ENCODE peak calls at places on chromosomes 11 and 22, in eight cellular contexts. B is spleen; F is CD8-positive, alpha-beta T cell; E is heart left ventricle; Q is adrenal gland; H is neuronal stem cell; U is adipocyte; K is CD4-positive, alpha-beta memory T cell. V is an unnamed sample.

GRCh38 chr11:8298801-8299786 is 35.4 kb upstream of the LMO1 start:
- DNase-seq in F (no peak), B (peak; percentile 54), K (no peak), Q (no peak), U (no peak), E (no peak), H (no peak), V (no peak)

GRCh38 chr11:63499874-63500273 is 6.0 kb upstream of the LGALS12 start:
- DNase-seq in U (no peak), E (no peak), K (no peak), Q (no peak), B (no peak), F (no peak), H (no peak), V (no peak)

GRCh38 chr22:48717076-48717810 is 1110.4 kb downstream of the BRD1 start:
- DNase-seq in K (no peak), E (peak; percentile 16), B (peak; percentile 72), H (no peak), Q (no peak), F (no peak), U (no peak), V (no peak)

GRCh38 chr22:39317756-39318506 is 1.5 kb downstream of the RPL3 start:
- DNase-seq in U (peak; percentile 58), E (no peak), F (no peak), B (no peak), K (no peak), H (no peak), Q (peak; percentile 74), V (no peak)

GRCh38 chr22:29871684-29872083 is 11.3 kb upstream of the MTMR3 start:
- DNase-seq in F (no peak), B (no peak), H (no peak), E (no peak), U (no peak), K (no peak), Q (peak; percentile 84), V (no peak)

GRCh38 chr11:70281114-70281729 is 10.7 kb downstream of the PPFIA1 start:
- DNase-seq in F (no peak), E (no peak), U (peak; percentile 67), K (no peak), H (no peak), B (no peak), Q (peak; percentile 85), V (peak; percentile 68)

GRCh38 chr11:2915473-2915872 is 13.7 kb downstream of the PHLDA2 start:
- DNase-seq in Q (no peak), U (no peak), F (no peak), B (no peak), H (no peak), E (no peak), K (no peak), V (peak; percentile 40)

GRCh38 chr11:119026970-119027369 is 3.7 kb downstream of the SLC37A4 start:
- DNase-seq in B (peak; percentile 53), Q (no peak), U (no peak), F (no peak), K (no peak), E (no peak), H (no peak), V (no peak)

GRCh38 chr11:96091476-96091875 is 167.6 kb upstream of the MTMR2 start:
- DNase-seq in K (peak; percentile 34), Q (no peak), E (no peak), F (no peak), B (no peak), U (no peak), H (no peak), V (no peak)

GRCh38 chr11:12599408-12600143 is 74.6 kb upstream of the TEAD1 start:
- DNase-seq in K (peak; percentile 23), F (peak; percentile 17), Q (peak; percentile 78), H (peak; percentile 24), U (no peak), E (peak; percentile 76), B (peak; percentile 81), V (peak; percentile 41)

GRCh38 chr11:35083181-35084061 is 55.5 kb upstream of the CD44 start:
- DNase-seq in E (no peak), B (peak; percentile 82), F (peak; percentile 29), H (no peak), Q (peak; percentile 70), K (peak; percentile 74), U (peak; percentile 95), V (peak; percentile 66)

GRCh38 chr22:23128269-23129108 is 13.3 kb downstream of the RSPH14 start:
- DNase-seq in F (peak; percentile 66), K (peak; percentile 66), B (peak; percentile 90), U (peak; percentile 90), Q (peak; percentile 91), H (peak; percentile 72), E (peak; percentile 76), V (peak; percentile 83)

GRCh38 chr11:117919326-117920275 is 9.6 kb downstream of the TMPRSS13 start:
- DNase-seq in B (peak; percentile 64), Q (no peak), K (no peak), U (no peak), E (no peak), F (no peak), H (no peak), V (no peak)

GRCh38 chr22:22893077-22893805 is 5.6 kb downstream of the IGLL5 start:
- DNase-seq in E (no peak), F (no peak), Q (no peak), H (no peak), U (no peak), K (no peak), B (peak; percentile 71), V (no peak)

GRCh38 chr22:35024364-35024692 is 41.6 kb upstream of the ISX start:
- DNase-seq in F (no peak), E (no peak), K (no peak), Q (no peak), B (no peak), U (no peak), H (no peak), V (no peak)

GRCh38 chr22:26617251-26618199 is at the start of gene CRYBB1:
- DNase-seq in Q (no peak), K (no peak), E (peak; percentile 76), F (no peak), U (peak; percentile 9), B (peak; percentile 77), H (peak; percentile 42), V (peak; percentile 38)

GRCh38 chr22:50729391-50730012 is 8.5 kb upstream of the ACR start:
- DNase-seq in E (peak; percentile 56), H (no peak), U (no peak), K (no peak), F (no peak), B (peak; percentile 76), Q (no peak), V (peak; percentile 43)

GRCh38 chr11:47375020-47375419 is 3.3 kb downstream of the SPI1 start:
- DNase-seq in Q (no peak), E (no peak), U (no peak), F (no peak), K (no peak), B (peak; percentile 75), H (no peak), V (no peak)

GRCh38 chr11:60899021-60899936 is 7.1 kb downstream of the PRPF19 start:
- DNase-seq in B (no peak), Q (peak; percentile 76), U (peak; percentile 84), E (no peak), H (peak; percentile 59), F (no peak), K (peak; percentile 49), V (no peak)

GRCh38 chr11:64482588-64482987 is 108.4 kb upstream of the SLC22A12 start:
- DNase-seq in U (no peak), F (no peak), B (no peak), Q (no peak), H (no peak), E (no peak), K (no peak), V (no peak)

GRCh38 chr11:59898046-59898445 is 19.5 kb downstream of the OOSP3 start:
- DNase-seq in Q (no peak), H (no peak), E (no peak), U (no peak), F (no peak), K (no peak), B (no peak), V (peak; percentile 40)

GRCh38 chr22:27952091-27952490 is 33.0 kb upstream of the PITPNB start:
- DNase-seq in Q (no peak), H (no peak), U (peak; percentile 80), B (no peak), F (no peak), K (no peak), E (no peak), V (no peak)

GRCh38 chr11:92893276-92893675 is 76.2 kb upstream of the MTNR1B start:
- DNase-seq in H (no peak), F (no peak), K (no peak), B (no peak), U (no peak), E (no peak), Q (no peak), V (no peak)

GRCh38 chr11:65435981-65436411 is 13.4 kb downstream of the NEAT1 start:
- DNase-seq in B (peak; percentile 68), U (peak; percentile 14), Q (peak; percentile 71), K (no peak), E (no peak), F (no peak), H (no peak), V (peak; percentile 10)

DNA sequence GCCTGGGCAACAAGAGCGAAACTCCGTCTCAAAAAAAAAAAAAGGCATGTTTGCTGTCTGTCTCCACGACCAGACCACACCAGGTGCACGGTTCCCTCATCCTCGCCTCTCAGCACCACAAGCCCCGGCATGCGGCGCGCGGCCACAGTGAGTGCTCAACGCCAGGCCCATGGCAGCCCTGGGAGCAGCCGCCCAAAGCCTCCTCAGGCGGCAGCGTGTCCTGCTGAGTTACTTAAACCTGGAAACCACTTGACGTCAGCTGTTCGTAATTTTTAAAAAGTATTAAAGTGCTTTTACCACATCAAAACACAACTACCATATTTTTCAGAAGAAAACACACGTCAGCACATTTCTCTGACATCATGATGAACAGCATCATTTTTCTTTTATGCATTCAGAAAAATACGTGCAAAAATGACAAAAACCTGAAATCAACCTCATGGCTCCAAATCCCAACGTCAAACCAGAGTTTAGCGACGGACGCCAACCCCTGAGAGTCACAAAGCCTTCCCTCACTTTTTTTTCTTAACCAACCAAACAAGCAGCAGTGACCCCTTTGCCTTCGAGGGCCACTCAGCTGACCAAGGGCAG is 2.1 kb downstream of the DEAF1 start:
- DNase-seq in Q (no peak), K (peak; percentile 80), B (peak; percentile 84), H (no peak), U (no peak), F (no peak), E (peak; percentile 60), V (no peak)
- H3K4me3 ChIP-seq in Q (no peak overlapping the region), K (no peak overlapping the region), B (no peak overlapping the region), H (no peak overlapping the region), U (peak overlapping the region; percentile 69), F (peak overlapping the region; percentile 3), E (no peak overlapping the region), V (no peak overlapping the region)

GRCh38 chr22:46588279-46589140 is 31.7 kb upstream of the GRAMD4 start:
- DNase-seq in U (no peak), B (peak; percentile 82), F (no peak), H (no peak), K (no peak), E (peak; percentile 78), Q (no peak), V (peak; percentile 66)
- H3K4me1 ChIP-seq in U (peaks cover 22% of the 10 kb centered on the region), B (peaks cover 28% of the 10 kb centered on the region), F (peaks cover 26% of the 10 kb centered on the region), H (peaks cover 20% of the 10 kb centered on the region), K (peaks cover 30% of the 10 kb centered on the region), E (peaks cover 52% of the 10 kb centered on the region), Q (peaks cover 15% of the 10 kb centered on the region), V (peaks cover 16% of the 10 kb centered on the region)

GRCh38 chr11:27362032-27362431 is 983 bp downstream of the CCDC34 start:
- DNase-seq in F (no peak), E (no peak), B (no peak), U (no peak), Q (no peak), K (no peak), H (no peak), V (no peak)
- H3K4me3 ChIP-seq in F (peak overlapping the region; percentile 97), E (peak overlapping the region; percentile 78), B (no peak overlapping the region), U (peak overlapping the region; percentile 93), Q (no peak overlapping the region), K (no peak overlapping the region), H (peak overlapping the region; percentile 72), V (no peak overlapping the region)

GRCh38 chr11:123170929-123171328 is 24.1 kb downstream of the CLMP start:
- DNase-seq in K (no peak), E (no peak), H (no peak), F (no peak), Q (no peak), B (no peak), U (no peak), V (no peak)
- H3K4me1 ChIP-seq in K (no peaks in the 10 kb centered on the region), E (no peaks in the 10 kb centered on the region), H (peaks cover 8% of the 10 kb centered on the region), F (no peaks in the 10 kb centered on the region), Q (peaks cover 21% of the 10 kb centered on the region), B (no peaks in the 10 kb centered on the region), U (peaks cover 77% of the 10 kb centered on the region), V (no peaks in the 10 kb centered on the region)